ENCODE peak calls at places on chromosomes 7 and 10, in eight cellular contexts. B is MV-4-11; Z is A549; C is naive thymus-derived CD8-positive, alpha-beta T cell; Y is dermis blood vessel endothelial cell; K is astrocyte of the spinal cord; Q is astrocyte of the hippocampus; N is activated CD8-positive, alpha-beta memory T cell treated with anti-CD3 and anti-CD28 coated beads, Interleukin-2, amount 10 ng/mL, durations not matched to agents 7 days and 5 days. I is an unnamed sample.

GRCh38 chr7:191105-192034 is 1.0 kb upstream of the FAM20C start:
- DNase-seq in K (peak; percentile 94), N (no peak), Q (peak; percentile 89), C (no peak), Y (peak; percentile 41), B (peak; percentile 55), Z (peak; percentile 52), I (no peak)

GRCh38 chr10:101322266-101323151 is 31.5 kb upstream of the BTRC start:
- DNase-seq in K (no peak), N (no peak), Z (no peak), Y (no peak), Q (no peak), B (no peak), C (no peak), I (no peak)

GRCh38 chr10:79457256-79457785 is 11.9 kb upstream of the ZCCHC24 start:
- DNase-seq in C (no peak), N (no peak), K (no peak), Q (no peak), Y (no peak), Z (no peak), B (no peak), I (no peak)

GRCh38 chr7:152341914-152342236 is 93.9 kb downstream of the KMT2C start:
- DNase-seq in C (no peak), Y (no peak), K (no peak), Z (no peak), Q (no peak), N (no peak), B (no peak), I (no peak)

GRCh38 chr7:69687739-69688431 is 89.6 kb downstream of the AUTS2 start:
- DNase-seq in K (no peak), Y (no peak), N (no peak), C (no peak), B (no peak), Q (no peak), Z (no peak), I (peak; percentile 44)

GRCh38 chr7:101814081-101814995 is 3.1 kb upstream of the CUX1 start:
- DNase-seq in N (peak; percentile 62), K (peak; percentile 50), C (peak; percentile 58), Z (peak; percentile 70), B (peak; percentile 65), Q (peak; percentile 77), Y (peak; percentile 62), I (peak; percentile 48)

GRCh38 chr10:119526606-119527592 is 15.6 kb downstream of the RGS10 start:
- DNase-seq in Y (no peak), N (no peak), B (no peak), Q (no peak), K (no peak), C (no peak), Z (peak; percentile 25), I (no peak)

GRCh38 chr7:11193131-11193867 is 219.6 kb downstream of the PHF14 start:
- DNase-seq in N (no peak), Q (peak; percentile 67), B (no peak), K (peak; percentile 45), Z (no peak), Y (no peak), C (no peak), I (no peak)

GRCh38 chr7:116500071-116500853 is 724 bp downstream of the CAV2 start:
- DNase-seq in C (no peak), K (peak; percentile 69), Z (peak; percentile 63), N (peak; percentile 72), B (no peak), Q (peak; percentile 84), Y (peak; percentile 72), I (no peak)

GRCh38 chr10:71314028-71314693 is 4.9 kb upstream of the SLC29A3 start:
- DNase-seq in K (peak; percentile 19), N (peak; percentile 59), C (peak; percentile 58), Z (peak; percentile 55), B (peak; percentile 31), Q (peak; percentile 46), Y (peak; percentile 68), I (no peak)

GRCh38 chr10:78404296-78404695 is 370.6 kb downstream of the RPS24 start:
- DNase-seq in N (no peak), Z (no peak), B (no peak), Y (no peak), Q (no peak), K (no peak), C (no peak), I (no peak)

GRCh38 chr10:4359003-4359402 is 467.0 kb upstream of the AKR1E2 start:
- DNase-seq in Q (peak; percentile 44), Y (no peak), B (no peak), C (no peak), K (peak; percentile 75), N (no peak), Z (peak; percentile 35), I (no peak)

GRCh38 chr10:131902211-131902610 is 1.4 kb downstream of the PPP2R2D start:
- DNase-seq in Q (no peak), B (no peak), C (no peak), K (no peak), N (no peak), Z (no peak), Y (no peak), I (no peak)

GRCh38 chr7:108178393-108178792 is 48.2 kb upstream of the LAMB4 start:
- DNase-seq in C (no peak), Z (no peak), K (no peak), N (no peak), Y (peak; percentile 61), B (no peak), Q (no peak), I (no peak)

GRCh38 chr10:89480047-89480446 is 55.3 kb downstream of the SLC16A12 start:
- DNase-seq in Y (no peak), B (no peak), Q (peak; percentile 48), Z (no peak), N (no peak), K (no peak), C (no peak), I (no peak)

GRCh38 chr7:118082506-118082905 is 101.5 kb upstream of the LSM8 start:
- DNase-seq in B (no peak), N (no peak), K (peak; percentile 31), C (no peak), Q (no peak), Z (no peak), Y (no peak), I (no peak)

GRCh38 chr10:14527915-14528314 is 197.2 kb upstream of the FRMD4A start:
- DNase-seq in Y (no peak), B (no peak), Z (no peak), C (no peak), K (no peak), Q (no peak), N (no peak), I (no peak)

GRCh38 chr7:42495251-42495650 is 258.2 kb upstream of the GLI3 start:
- DNase-seq in C (no peak), Z (no peak), K (no peak), N (no peak), Q (peak; percentile 30), B (no peak), Y (no peak), I (no peak)

GRCh38 chr7:16753932-16754571 is 497 bp downstream of the TSPAN13 start:
- DNase-seq in Y (peak; percentile 50), K (peak; percentile 23), Q (peak; percentile 66), C (peak; percentile 6), B (no peak), N (no peak), Z (no peak), I (peak; percentile 64)

GRCh38 chr10:52308251-52309031 is 5.6 kb upstream of the DKK1 start:
- DNase-seq in C (peak; percentile 0), N (no peak), K (peak; percentile 82), Z (peak; percentile 80), B (peak; percentile 8), Y (peak; percentile 91), Q (peak; percentile 89), I (peak; percentile 0)

I was measured in NCI-H526 treated with DMSO at 0.1 percent for 48 hours.